ENCODE peak calls at places on chromosomes 2 and 18, in eight cellular contexts. X is IMR-90, T is heart left ventricle, U is psoas muscle, I is brain microvascular endothelial cell, O is A673, Y is left lung, V is stomach. F is an unnamed sample.

GRCh38 chr18:55419132-55419938 is 168.7 kb downstream of the TCF4 start:
- DNase-seq in X (peak), T (no peak), U (no peak), I (no peak), O (no peak), Y (no peak), V (no peak), F (no peak)

GRCh38 chr2:58484201-58484600 is 243.1 kb upstream of the FANCL start:
- DNase-seq in X (peak), T (no peak), U (no peak), I (no peak), O (no peak), Y (no peak), V (no peak), F (no peak)

GRCh38 chr2:137383391-137383790 is 580.9 kb upstream of the HNMT start:
- DNase-seq in X (no peak), T (no peak), U (no peak), I (no peak), O (no peak), Y (no peak), V (no peak), F (no peak)

GRCh38 chr2:160210599-160211138 is 10.6 kb upstream of the ITGB6 start:
- DNase-seq in X (peak), T (peak), U (peak), I (peak), O (peak), Y (peak), V (peak), F (no peak)

GRCh38 chr2:42061839-42062238 is 14.0 kb downstream of the PKDCC start:
- DNase-seq in X (no peak), T (peak), U (no peak), I (no peak), O (no peak), Y (peak), V (no peak), F (no peak)

GRCh38 chr2:127027715-127028114 is 79.2 kb downstream of the BIN1 start:
- DNase-seq in X (no peak), T (no peak), U (no peak), I (no peak), O (no peak), Y (no peak), V (no peak), F (no peak)

GRCh38 chr2:113978524-113979171 is 88.8 kb downstream of the ACTR3 start:
- DNase-seq in X (no peak), T (no peak), U (no peak), I (no peak), O (no peak), Y (no peak), V (no peak), F (no peak)

GRCh38 chr2:109472331-109473005 is 141.3 kb downstream of the SEPTIN10 start:
- DNase-seq in X (no peak), T (peak), U (no peak), I (no peak), O (no peak), Y (no peak), V (no peak), F (no peak)

GRCh38 chr2:50535256-50535655 is 496.7 kb downstream of the NRXN1 start:
- DNase-seq in X (no peak), T (no peak), U (no peak), I (no peak), O (no peak), Y (no peak), V (no peak), F (no peak)

GRCh38 chr18:75478996-75479870 is 51.7 kb upstream of the SMIM21 start:
- DNase-seq in X (peak), T (no peak), U (no peak), I (peak), O (peak), Y (no peak), V (no peak), F (no peak)

GRCh38 chr2:149894760-149895159 is 307.2 kb upstream of the MMADHC start:
- DNase-seq in X (peak), T (no peak), U (no peak), I (no peak), O (no peak), Y (no peak), V (no peak), F (no peak)

GRCh38 chr2:213995400-213996105 is 415.3 kb upstream of the VWC2L start:
- DNase-seq in X (peak), T (no peak), U (no peak), I (peak), O (no peak), Y (no peak), V (no peak), F (no peak)

GRCh38 chr18:21548647-21549046 is 51.9 kb downstream of the ESCO1 start:
- DNase-seq in X (no peak), T (no peak), U (no peak), I (no peak), O (no peak), Y (no peak), V (no peak), F (no peak)

GRCh38 chr2:101752708-101753107 is 55.2 kb downstream of the MAP4K4 start:
- DNase-seq in X (no peak), T (no peak), U (no peak), I (no peak), O (no peak), Y (no peak), V (peak), F (no peak)

GRCh38 chr2:42939411-42940206 is 147.2 kb upstream of the HAAO start:
- DNase-seq in X (no peak), T (no peak), U (no peak), I (no peak), O (no peak), Y (no peak), V (peak), F (no peak)

GRCh38 chr2:79874015-79874414 is 361.2 kb downstream of the CTNNA2 start:
- DNase-seq in X (no peak), T (no peak), U (no peak), I (no peak), O (no peak), Y (no peak), V (no peak), F (no peak)

GRCh38 chr18:8661754-8662573 is 43.4 kb upstream of the MTCL1 start:
- DNase-seq in X (peak), T (no peak), U (no peak), I (peak), O (peak), Y (no peak), V (peak), F (no peak)

GRCh38 chr2:131673400-131674173 is 145.9 kb downstream of the CCDC74A start:
- DNase-seq in X (peak), T (peak), U (peak), I (peak), O (peak), Y (peak), V (peak), F (peak)

GRCh38 chr2:66684289-66684688 is 249.4 kb downstream of the MEIS1 start:
- DNase-seq in X (peak), T (no peak), U (no peak), I (no peak), O (no peak), Y (no peak), V (no peak), F (no peak)

GRCh38 chr18:27411911-27412310 is 226.8 kb upstream of the CHST9 start:
- DNase-seq in X (no peak), T (no peak), U (no peak), I (no peak), O (no peak), Y (no peak), V (no peak), F (no peak)

GRCh38 chr2:157168501-157168900 is 89.0 kb upstream of the GALNT5 start:
- DNase-seq in X (peak), T (no peak), U (no peak), I (no peak), O (no peak), Y (no peak), V (no peak), F (no peak)
- H3K4me3 ChIP-seq in X (no peak), T (no peak), U (no peak), I (no peak), O (no peak), Y (no peak), V (no peak), F (no peak)

GRCh38 chr2:236768393-236769140 is 198.9 kb downstream of the ACKR3 start:
- DNase-seq in X (peak), T (no peak), U (no peak), I (peak), O (no peak), Y (no peak), V (no peak), F (no peak)
- H3K27ac ChIP-seq in X (no peak), T (no peak), U (no peak), I (peak), O (no peak), Y (no peak), V (no peak), F (no peak)

GRCh38 chr2:30867385-30867784 is 60.1 kb upstream of the CAPN13 start:
- DNase-seq in X (no peak), T (no peak), U (no peak), I (no peak), O (no peak), Y (no peak), V (no peak), F (no peak)

GRCh38 chr2:30871980-30872789 is 64.9 kb upstream of the CAPN13 start:
- DNase-seq in X (no peak), T (peak), U (no peak), I (no peak), O (no peak), Y (peak), V (no peak), F (no peak)

GRCh38 chr2:30872797-30873196 is 65.6 kb upstream of the CAPN13 start:
- DNase-seq in X (no peak), T (no peak), U (no peak), I (no peak), O (no peak), Y (peak), V (no peak), F (no peak)

GRCh38 chr2:30871440-30871839 is 64.2 kb upstream of the CAPN13 start:
- DNase-seq in X (no peak), T (no peak), U (no peak), I (no peak), O (no peak), Y (no peak), V (no peak), F (no peak)

GRCh38 chr2:30869988-30870387 is 62.7 kb upstream of the CAPN13 start:
- DNase-seq in X (no peak), T (no peak), U (no peak), I (no peak), O (no peak), Y (no peak), V (no peak), F (no peak)
- TF ChIP-seq CTCF in X (no peak), T (no peak), U (no peak), I (no peak), O (no peak), Y (no peak), V (no peak), F (no peak)

DNA sequence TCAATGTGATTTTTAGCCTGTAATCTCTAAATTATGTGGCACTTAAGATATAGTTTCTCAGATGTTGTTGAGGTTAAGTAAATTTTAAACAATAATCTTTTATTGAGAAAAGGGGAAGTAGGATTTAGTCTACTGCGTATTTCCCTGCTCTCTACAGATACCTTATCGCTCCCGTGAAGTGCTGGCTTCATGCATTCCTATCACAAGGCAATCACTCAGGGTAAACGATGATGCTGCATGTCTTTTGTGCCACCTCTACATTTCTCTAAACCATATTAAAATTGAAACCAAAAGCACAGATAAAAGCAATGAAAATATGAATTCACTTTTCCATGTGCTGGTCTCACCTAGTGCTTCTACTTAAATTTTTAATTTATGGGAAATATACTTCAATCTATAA is 14.4 kb upstream of the RPE start:
- DNase-seq in X (no peak), T (no peak), U (no peak), I (no peak), O (no peak), Y (no peak), V (no peak), F (no peak)
- H3K4me3 ChIP-seq in X (no peak), T (no peak), U (no peak), I (no peak), O (no peak), Y (no peak), V (no peak), F (no peak)

GRCh38 chr2:63796376-63796775 is 45.3 kb upstream of the UGP2 start:
- DNase-seq in X (no peak), T (no peak), U (no peak), I (no peak), O (no peak), Y (no peak), V (no peak), F (no peak)
- H3K27ac ChIP-seq in X (no peak), T (no peak), U (no peak), I (no peak), O (no peak), Y (no peak), V (no peak), F (no peak)

F was measured in right atrium auricular region.